ENCODE peak calls at places on chromosomes 16 and 17, in six cellular contexts. One of them, this sample, is unnamed.

GRCh38 chr17:83124871-83125514 is 45.6 kb downstream of the METRNL start:
- DNase-seq in testis: no peak
- DNase-seq in NB4: peak; percentile 81
- DNase-seq in HCT116: no peak
- DNase-seq in IMR-90: no peak
- DNase-seq in A549: no peak
- DNase-seq in this sample: peak; percentile 51

GRCh38 chr16:48426244-48427135 is 41.3 kb upstream of the SIAH1 start:
- DNase-seq in HCT116: no peak
- DNase-seq in A549: no peak
- DNase-seq in testis: no peak
- DNase-seq in NB4: no peak
- DNase-seq in IMR-90: peak; percentile 32
- DNase-seq in this sample: no peak

GRCh38 chr16:50591800-50592771 is 43.9 kb downstream of the NKD1 start:
- DNase-seq in A549: no peak
- DNase-seq in testis: peak; percentile 77
- DNase-seq in NB4: no peak
- DNase-seq in HCT116: no peak
- DNase-seq in IMR-90: no peak
- DNase-seq in this sample: no peak

GRCh38 chr16:84940670-84941551 is 70.4 kb downstream of the ZDHHC7 start:
- DNase-seq in testis: peak; percentile 37
- DNase-seq in NB4: no peak
- DNase-seq in A549: no peak
- DNase-seq in IMR-90: no peak
- DNase-seq in HCT116: no peak
- DNase-seq in this sample: no peak

GRCh38 chr17:16934836-16935235 is 37.1 kb downstream of the TNFRSF13B start:
- DNase-seq in testis: no peak
- DNase-seq in A549: no peak
- DNase-seq in HCT116: no peak
- DNase-seq in NB4: no peak
- DNase-seq in IMR-90: no peak
- DNase-seq in this sample: no peak

GRCh38 chr17:63598284-63598683 is 2.4 kb upstream of the TACO1 start:
- DNase-seq in testis: no peak
- DNase-seq in NB4: no peak
- DNase-seq in HCT116: no peak
- DNase-seq in IMR-90: no peak
- DNase-seq in A549: no peak
- DNase-seq in this sample: no peak

GRCh38 chr17:28878158-28878910 is 19.2 kb downstream of the FLOT2 start:
- DNase-seq in IMR-90: no peak
- DNase-seq in testis: no peak
- DNase-seq in A549: no peak
- DNase-seq in HCT116: no peak
- DNase-seq in NB4: no peak
- DNase-seq in this sample: no peak

GRCh38 chr16:12569061-12569460 is 234.6 kb downstream of the CPPED1 start:
- DNase-seq in A549: no peak
- DNase-seq in HCT116: no peak
- DNase-seq in IMR-90: no peak
- DNase-seq in testis: no peak
- DNase-seq in NB4: no peak
- DNase-seq in this sample: no peak

GRCh38 chr16:81678326-81679095 is 100.6 kb upstream of the PLCG2 start:
- DNase-seq in A549: no peak
- DNase-seq in NB4: no peak
- DNase-seq in testis: no peak
- DNase-seq in HCT116: no peak
- DNase-seq in IMR-90: no peak
- DNase-seq in this sample: no peak

GRCh38 chr16:82995927-82996441 is 369.2 kb downstream of the CDH13 start:
- DNase-seq in A549: no peak
- DNase-seq in testis: no peak
- DNase-seq in IMR-90: peak; percentile 88
- DNase-seq in HCT116: no peak
- DNase-seq in NB4: peak; percentile 21
- DNase-seq in this sample: peak; percentile 66

GRCh38 chr16:66750279-66751134 is 902 bp downstream of the DYNC1LI2 start:
- DNase-seq in HCT116: no peak
- DNase-seq in testis: no peak
- DNase-seq in NB4: peak; percentile 44
- DNase-seq in A549: no peak
- DNase-seq in IMR-90: no peak
- DNase-seq in this sample: no peak

GRCh38 chr17:34259151-34259550 is 4.1 kb downstream of the CCL2 start:
- DNase-seq in A549: no peak
- DNase-seq in IMR-90: peak; percentile 28
- DNase-seq in NB4: no peak
- DNase-seq in testis: no peak
- DNase-seq in HCT116: no peak
- DNase-seq in this sample: no peak

GRCh38 chr16:78431701-78432100 is 332.2 kb downstream of the WWOX start:
- DNase-seq in NB4: no peak
- DNase-seq in IMR-90: no peak
- DNase-seq in HCT116: no peak
- DNase-seq in testis: no peak
- DNase-seq in A549: no peak
- DNase-seq in this sample: no peak

GRCh38 chr16:19884611-19885455 is at the start of gene GPRC5B:
- DNase-seq in NB4: peak; percentile 40
- DNase-seq in HCT116: no peak
- DNase-seq in A549: peak; percentile 46
- DNase-seq in IMR-90: peak; percentile 25
- DNase-seq in testis: peak; percentile 71
- DNase-seq in this sample: peak; percentile 49

GRCh38 chr17:81651692-81652091 is 4.7 kb downstream of the PDE6G start:
- DNase-seq in NB4: no peak
- DNase-seq in HCT116: no peak
- DNase-seq in testis: peak; percentile 34
- DNase-seq in IMR-90: peak; percentile 93
- DNase-seq in A549: peak; percentile 85
- DNase-seq in this sample: no peak

GRCh38 chr17:39916918-39917317 is 1.5 kb downstream of the GSDMB start:
- DNase-seq in HCT116: no peak
- DNase-seq in NB4: no peak
- DNase-seq in testis: no peak
- DNase-seq in A549: peak; percentile 42
- DNase-seq in IMR-90: peak; percentile 26
- DNase-seq in this sample: peak; percentile 20

GRCh38 chr16:31331807-31332301 is 23.1 kb upstream of the ITGAX start:
- DNase-seq in IMR-90: no peak
- DNase-seq in NB4: no peak
- DNase-seq in A549: no peak
- DNase-seq in testis: no peak
- DNase-seq in HCT116: no peak
- DNase-seq in this sample: no peak
- H3K4me3 ChIP-seq in IMR-90: no peak overlapping the region
- H3K4me3 ChIP-seq in NB4: no peak overlapping the region
- H3K4me3 ChIP-seq in A549: peak overlapping the region; percentile 41
- H3K4me3 ChIP-seq in testis: no peak overlapping the region
- H3K4me3 ChIP-seq in HCT116: no peak overlapping the region
- H3K4me3 ChIP-seq in this sample: no peak overlapping the region

GRCh38 chr17:48296453-48296852 is 133.6 kb downstream of the SKAP1 start:
- DNase-seq in HCT116: no peak
- DNase-seq in NB4: no peak
- DNase-seq in A549: no peak
- DNase-seq in IMR-90: no peak
- DNase-seq in testis: no peak
- DNase-seq in this sample: no peak

GRCh38 chr17:48294989-48295892 is 134.8 kb downstream of the SKAP1 start:
- DNase-seq in A549: peak; percentile 35
- DNase-seq in NB4: peak; percentile 67
- DNase-seq in testis: no peak
- DNase-seq in IMR-90: no peak
- DNase-seq in HCT116: no peak
- DNase-seq in this sample: no peak

GRCh38 chr17:48294193-48294909 is 135.7 kb downstream of the SKAP1 start:
- DNase-seq in NB4: no peak
- DNase-seq in HCT116: no peak
- DNase-seq in testis: no peak
- DNase-seq in A549: no peak
- DNase-seq in IMR-90: no peak
- DNase-seq in this sample: no peak

GRCh38 chr17:48290378-48290777 is 139.6 kb downstream of the SKAP1 start:
- DNase-seq in HCT116: no peak
- DNase-seq in A549: peak; percentile 13
- DNase-seq in NB4: no peak
- DNase-seq in testis: no peak
- DNase-seq in IMR-90: no peak
- DNase-seq in this sample: no peak

GRCh38 chr17:48293319-48294192 is 136.5 kb downstream of the SKAP1 start:
- DNase-seq in testis: no peak
- DNase-seq in NB4: no peak
- DNase-seq in IMR-90: no peak
- DNase-seq in A549: peak; percentile 18
- DNase-seq in HCT116: no peak
- DNase-seq in this sample: no peak
- TF ChIP-seq CTCF in testis: no peak
- TF ChIP-seq CTCF in NB4: no peak
- TF ChIP-seq CTCF in IMR-90: no peak
- TF ChIP-seq CTCF in A549: no peak
- TF ChIP-seq CTCF in HCT116: peak; percentile 33
- TF ChIP-seq CTCF in this sample: no peak

GRCh38 chr17:50635720-50636144 is 1.1 kb downstream of the ABCC3 start:
- DNase-seq in IMR-90: no peak
- DNase-seq in testis: no peak
- DNase-seq in HCT116: no peak
- DNase-seq in NB4: no peak
- DNase-seq in A549: no peak
- DNase-seq in this sample: no peak
- TF ChIP-seq POLR2A in IMR-90: no peak
- TF ChIP-seq POLR2A in testis: no peak
- TF ChIP-seq POLR2A in HCT116: no peak
- TF ChIP-seq POLR2A in NB4: no peak
- TF ChIP-seq POLR2A in A549: no peak
- TF ChIP-seq POLR2A in this sample: no peak

DNA sequence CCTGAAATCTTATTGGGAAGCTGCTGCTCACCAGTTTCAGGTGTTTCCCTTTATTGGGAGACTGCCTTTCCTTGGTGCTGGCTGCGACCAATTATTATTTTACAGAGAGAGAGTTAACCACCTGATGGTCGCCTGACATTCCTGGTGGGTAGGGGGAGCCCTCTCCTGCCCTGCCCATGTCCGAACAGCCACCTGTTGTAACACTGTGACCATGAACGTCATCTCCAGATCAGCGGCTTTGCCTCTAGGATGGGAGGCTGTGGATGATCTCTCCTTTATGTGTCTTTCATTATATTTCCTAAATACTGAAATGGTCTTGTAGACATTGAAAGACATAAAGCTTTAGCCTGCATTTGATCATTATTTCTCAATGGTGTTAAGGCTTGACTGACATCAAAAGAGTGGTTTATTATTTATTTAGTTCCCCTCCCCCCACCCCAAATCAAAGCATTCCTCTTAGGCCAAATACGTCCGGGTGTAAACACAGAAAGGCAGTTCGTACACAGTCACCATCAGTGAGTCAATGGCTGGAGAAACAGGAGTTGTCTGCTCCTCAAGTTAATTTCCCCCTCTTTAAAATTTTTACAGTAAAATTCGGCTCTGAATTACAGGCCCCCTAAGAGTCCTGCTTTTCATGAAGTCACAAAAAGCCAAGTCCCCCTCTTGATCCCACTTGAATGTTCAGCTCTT is 57.8 kb upstream of the CACNG5 start:
- DNase-seq in NB4: no peak
- DNase-seq in HCT116: no peak
- DNase-seq in testis: no peak
- DNase-seq in IMR-90: peak; percentile 34
- DNase-seq in A549: no peak
- DNase-seq in this sample: no peak
- H3K4me3 ChIP-seq in NB4: no peak overlapping the region
- H3K4me3 ChIP-seq in HCT116: no peak overlapping the region
- H3K4me3 ChIP-seq in testis: no peak overlapping the region
- H3K4me3 ChIP-seq in IMR-90: no peak overlapping the region
- H3K4me3 ChIP-seq in A549: no peak overlapping the region
- H3K4me3 ChIP-seq in this sample: no peak overlapping the region

GRCh38 chr16:35410438-35410837 is 1951.0 kb downstream of the TP53TG3F start:
- DNase-seq in IMR-90: no peak
- DNase-seq in testis: no peak
- DNase-seq in NB4: no peak
- DNase-seq in A549: no peak
- DNase-seq in HCT116: no peak
- DNase-seq in this sample: no peak
- TF ChIP-seq CTCF in IMR-90: no peak
- TF ChIP-seq CTCF in testis: no peak
- TF ChIP-seq CTCF in NB4: no peak
- TF ChIP-seq CTCF in A549: no peak
- TF ChIP-seq CTCF in HCT116: no peak
- TF ChIP-seq CTCF in this sample: no peak

GRCh38 chr17:50863931-50864330 is 2.2 kb downstream of the TOB1 start:
- DNase-seq in NB4: no peak
- DNase-seq in HCT116: no peak
- DNase-seq in A549: no peak
- DNase-seq in testis: no peak
- DNase-seq in IMR-90: no peak
- DNase-seq in this sample: no peak

GRCh38 chr17:50864747-50865059 is 1.5 kb downstream of the TOB1 start:
- DNase-seq in testis: no peak
- DNase-seq in NB4: no peak
- DNase-seq in IMR-90: no peak
- DNase-seq in A549: no peak
- DNase-seq in HCT116: no peak
- DNase-seq in this sample: no peak

GRCh38 chr17:50861822-50862528 is 4.2 kb downstream of the TOB1 start:
- DNase-seq in A549: no peak
- DNase-seq in NB4: no peak
- DNase-seq in IMR-90: no peak
- DNase-seq in HCT116: no peak
- DNase-seq in testis: no peak
- DNase-seq in this sample: no peak

GRCh38 chr17:50865060-50865867 is 890 bp downstream of the TOB1 start:
- DNase-seq in testis: peak; percentile 56
- DNase-seq in IMR-90: peak; percentile 24
- DNase-seq in A549: peak; percentile 69
- DNase-seq in HCT116: peak; percentile 34
- DNase-seq in NB4: peak; percentile 73
- DNase-seq in this sample: peak; percentile 77

DNA sequence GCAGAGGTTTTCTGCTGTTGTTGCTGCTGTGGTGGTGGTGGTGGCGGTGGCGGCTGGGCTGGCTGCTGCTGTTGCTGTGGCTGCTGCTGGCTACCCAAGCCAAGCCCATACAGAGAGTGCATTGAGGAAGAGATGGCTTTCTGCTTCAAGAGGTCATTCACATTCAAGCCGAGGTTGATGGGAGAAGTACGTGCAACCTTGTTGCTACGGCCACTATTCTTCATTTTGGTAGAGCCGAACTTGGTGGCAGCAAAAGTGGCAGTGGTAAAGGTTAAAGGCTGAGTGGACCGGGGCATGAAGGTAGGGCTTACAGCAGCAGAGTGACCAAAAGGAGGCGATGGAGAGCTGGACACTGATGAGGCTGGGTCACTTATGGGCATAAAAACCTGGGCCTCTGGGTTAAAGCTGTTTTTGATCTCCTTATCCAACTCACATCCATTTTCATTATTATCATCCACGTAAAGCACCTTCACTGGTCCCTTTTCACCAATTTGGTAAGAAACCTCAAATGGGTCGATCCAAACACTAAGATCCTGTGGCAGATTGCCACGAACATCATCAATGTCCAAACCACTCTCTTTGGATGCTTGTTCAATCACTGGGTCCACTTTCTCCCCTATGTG is 2.8 kb downstream of the TOB1 start:
- DNase-seq in A549: peak; percentile 81
- DNase-seq in IMR-90: no peak
- DNase-seq in HCT116: peak; percentile 36
- DNase-seq in testis: peak; percentile 73
- DNase-seq in NB4: peak; percentile 64
- DNase-seq in this sample: peak; percentile 27
- TF ChIP-seq POLR2A in A549: no peak
- TF ChIP-seq POLR2A in IMR-90: no peak
- TF ChIP-seq POLR2A in HCT116: no peak
- TF ChIP-seq POLR2A in testis: no peak
- TF ChIP-seq POLR2A in NB4: no peak
- TF ChIP-seq POLR2A in this sample: peak; percentile 13